ENCODE peak calls at places on chromosome 19, in six cellular contexts. One of them, this sample, is unnamed.

GRCh38 chr19:51031880-51032225 is 2.9 kb downstream of the KLK12 start:
- DNase-seq in central memory CD4-positive, alpha-beta T cell: no peak
- DNase-seq in stimulated activated CD8-positive, alpha-beta memory T cell treated with anti-CD3 and anti-CD28 coated beads, Interleukin-15, amount 100 ng/mL, for 1 hour: no peak
- DNase-seq in DMS153: no peak
- DNase-seq in activated CD4-positive, alpha-beta T cell treated with anti-CD3 and anti-CD28 coated beads, Interleukin-2, amount 50 U/mL, for 48 hours: no peak
- DNase-seq in GM12892: no peak
- DNase-seq in this sample: no peak

GRCh38 chr19:42135836-42136235 is 3.6 kb upstream of the POU2F2 start:
- DNase-seq in activated CD4-positive, alpha-beta T cell treated with anti-CD3 and anti-CD28 coated beads, Interleukin-2, amount 50 U/mL, for 48 hours: no peak
- DNase-seq in stimulated activated CD8-positive, alpha-beta memory T cell treated with anti-CD3 and anti-CD28 coated beads, Interleukin-15, amount 100 ng/mL, for 1 hour: no peak
- DNase-seq in central memory CD4-positive, alpha-beta T cell: no peak
- DNase-seq in DMS153: peak; percentile 22
- DNase-seq in GM12892: no peak
- DNase-seq in this sample: no peak

GRCh38 chr19:6416658-6417405 is 7.8 kb downstream of the KHSRP start:
- DNase-seq in stimulated activated CD8-positive, alpha-beta memory T cell treated with anti-CD3 and anti-CD28 coated beads, Interleukin-15, amount 100 ng/mL, for 1 hour: no peak
- DNase-seq in DMS153: no peak
- DNase-seq in activated CD4-positive, alpha-beta T cell treated with anti-CD3 and anti-CD28 coated beads, Interleukin-2, amount 50 U/mL, for 48 hours: no peak
- DNase-seq in central memory CD4-positive, alpha-beta T cell: no peak
- DNase-seq in GM12892: no peak
- DNase-seq in this sample: no peak

GRCh38 chr19:58128041-58128685 is 22.4 kb downstream of the ZNF329 start:
- DNase-seq in DMS153: no peak
- DNase-seq in central memory CD4-positive, alpha-beta T cell: no peak
- DNase-seq in activated CD4-positive, alpha-beta T cell treated with anti-CD3 and anti-CD28 coated beads, Interleukin-2, amount 50 U/mL, for 48 hours: no peak
- DNase-seq in GM12892: no peak
- DNase-seq in stimulated activated CD8-positive, alpha-beta memory T cell treated with anti-CD3 and anti-CD28 coated beads, Interleukin-15, amount 100 ng/mL, for 1 hour: no peak
- DNase-seq in this sample: no peak

GRCh38 chr19:42276284-42276683 is 7.2 kb downstream of the CIC start:
- DNase-seq in GM12892: no peak
- DNase-seq in DMS153: no peak
- DNase-seq in activated CD4-positive, alpha-beta T cell treated with anti-CD3 and anti-CD28 coated beads, Interleukin-2, amount 50 U/mL, for 48 hours: no peak
- DNase-seq in stimulated activated CD8-positive, alpha-beta memory T cell treated with anti-CD3 and anti-CD28 coated beads, Interleukin-15, amount 100 ng/mL, for 1 hour: no peak
- DNase-seq in central memory CD4-positive, alpha-beta T cell: no peak
- DNase-seq in this sample: no peak

GRCh38 chr19:6489278-6490061 is 7.9 kb upstream of the DENND1C start:
- DNase-seq in stimulated activated CD8-positive, alpha-beta memory T cell treated with anti-CD3 and anti-CD28 coated beads, Interleukin-15, amount 100 ng/mL, for 1 hour: no peak
- DNase-seq in activated CD4-positive, alpha-beta T cell treated with anti-CD3 and anti-CD28 coated beads, Interleukin-2, amount 50 U/mL, for 48 hours: no peak
- DNase-seq in GM12892: no peak
- DNase-seq in DMS153: no peak
- DNase-seq in central memory CD4-positive, alpha-beta T cell: no peak
- DNase-seq in this sample: no peak

GRCh38 chr19:54606230-54606629 is 12.8 kb downstream of the LILRA1 start:
- DNase-seq in stimulated activated CD8-positive, alpha-beta memory T cell treated with anti-CD3 and anti-CD28 coated beads, Interleukin-15, amount 100 ng/mL, for 1 hour: no peak
- DNase-seq in central memory CD4-positive, alpha-beta T cell: no peak
- DNase-seq in GM12892: no peak
- DNase-seq in activated CD4-positive, alpha-beta T cell treated with anti-CD3 and anti-CD28 coated beads, Interleukin-2, amount 50 U/mL, for 48 hours: no peak
- DNase-seq in DMS153: no peak
- DNase-seq in this sample: no peak

GRCh38 chr19:54995561-54995960 is 29.4 kb downstream of the NLRP2 start:
- DNase-seq in stimulated activated CD8-positive, alpha-beta memory T cell treated with anti-CD3 and anti-CD28 coated beads, Interleukin-15, amount 100 ng/mL, for 1 hour: no peak
- DNase-seq in DMS153: no peak
- DNase-seq in GM12892: no peak
- DNase-seq in activated CD4-positive, alpha-beta T cell treated with anti-CD3 and anti-CD28 coated beads, Interleukin-2, amount 50 U/mL, for 48 hours: no peak
- DNase-seq in central memory CD4-positive, alpha-beta T cell: no peak
- DNase-seq in this sample: no peak

GRCh38 chr19:44623080-44623479 is 9.7 kb downstream of the IGSF23 start:
- DNase-seq in activated CD4-positive, alpha-beta T cell treated with anti-CD3 and anti-CD28 coated beads, Interleukin-2, amount 50 U/mL, for 48 hours: no peak
- DNase-seq in GM12892: no peak
- DNase-seq in DMS153: no peak
- DNase-seq in stimulated activated CD8-positive, alpha-beta memory T cell treated with anti-CD3 and anti-CD28 coated beads, Interleukin-15, amount 100 ng/mL, for 1 hour: no peak
- DNase-seq in central memory CD4-positive, alpha-beta T cell: no peak
- DNase-seq in this sample: no peak

GRCh38 chr19:4474504-4475136 is 2.5 kb downstream of the HDGFL2 start:
- DNase-seq in GM12892: peak; percentile 82
- DNase-seq in DMS153: peak; percentile 55
- DNase-seq in stimulated activated CD8-positive, alpha-beta memory T cell treated with anti-CD3 and anti-CD28 coated beads, Interleukin-15, amount 100 ng/mL, for 1 hour: no peak
- DNase-seq in activated CD4-positive, alpha-beta T cell treated with anti-CD3 and anti-CD28 coated beads, Interleukin-2, amount 50 U/mL, for 48 hours: peak; percentile 21
- DNase-seq in central memory CD4-positive, alpha-beta T cell: no peak
- DNase-seq in this sample: no peak

This sample was measured in mesothelial cell of epicardium.